ENCODE peak calls at places on chromosomes 4 and X, in seven cellular contexts. H, I, N, P, M, V and L are unnamed samples.

GRCh38 chrX:100341111-100341510 is 69.0 kb downstream of the PCDH19 start:
- DNase-seq in H (no peak), I (no peak), N (no peak), P (no peak), M (no peak), V (no peak), L (no peak)

GRCh38 chr4:140188975-140189374 is 35.0 kb upstream of the MAML3 start:
- DNase-seq in H (no peak), I (peak), N (no peak), P (no peak), M (no peak), V (peak), L (no peak)

GRCh38 chrX:34656467-34656841 is 631 bp downstream of the TMEM47 start:
- DNase-seq in H (no peak), I (no peak), N (peak), P (no peak), M (peak), V (peak), L (no peak)

GRCh38 chr4:128979934-128980333 is 113.4 kb downstream of the SCLT1 start:
- DNase-seq in H (no peak), I (peak), N (no peak), P (no peak), M (no peak), V (peak), L (no peak)

GRCh38 chrX:30262763-30263162 is 15.8 kb downstream of the MAGEB1 start:
- DNase-seq in H (no peak), I (no peak), N (no peak), P (no peak), M (no peak), V (no peak), L (no peak)

GRCh38 chr4:40306991-40307390 is 28.1 kb upstream of the CHRNA9 start:
- DNase-seq in H (no peak), I (no peak), N (no peak), P (no peak), M (no peak), V (no peak), L (no peak)

GRCh38 chrX:96311366-96311765 is 373.3 kb upstream of the DIAPH2 start:
- DNase-seq in H (no peak), I (no peak), N (no peak), P (no peak), M (peak), V (no peak), L (no peak)

GRCh38 chr4:177596035-177596434 is 153.8 kb upstream of the AGA start:
- DNase-seq in H (no peak), I (peak), N (peak), P (peak), M (peak), V (peak), L (peak)

GRCh38 chr4:55355555-55355954 is 9.5 kb downstream of the SRD5A3 start:
- DNase-seq in H (no peak), I (no peak), N (no peak), P (no peak), M (no peak), V (no peak), L (peak)

GRCh38 chrX:9310596-9310995 is 154.3 kb upstream of the TBL1X start:
- DNase-seq in H (no peak), I (peak), N (no peak), P (no peak), M (no peak), V (peak), L (no peak)

GRCh38 chr4:168784786-168785461 is 225.1 kb downstream of the CBR4 start:
- DNase-seq in H (peak), I (no peak), N (no peak), P (no peak), M (peak), V (no peak), L (no peak)

GRCh38 chr4:792729-793108 is 33.2 kb downstream of the CPLX1 start:
- DNase-seq in H (no peak), I (no peak), N (no peak), P (no peak), M (no peak), V (no peak), L (no peak)

DNA sequence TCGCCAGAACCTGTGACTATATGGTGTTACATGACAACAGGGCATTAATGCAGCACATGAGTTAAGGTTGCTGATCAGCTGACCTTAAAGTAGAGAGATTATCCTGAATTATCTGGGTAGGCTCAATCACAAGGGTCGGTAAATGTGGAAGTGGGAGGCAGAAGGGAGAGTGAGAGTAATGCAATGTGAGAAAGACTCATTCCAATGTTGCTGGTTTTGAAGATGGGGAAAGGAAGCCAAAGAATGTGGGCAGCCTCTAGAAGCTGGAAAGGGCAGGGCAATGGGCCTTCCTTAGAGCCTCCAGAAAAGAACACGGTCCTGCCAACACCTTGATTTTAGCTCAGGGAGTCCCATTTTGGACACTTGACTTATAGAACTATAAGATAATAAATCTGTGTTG is 67.4 kb downstream of the STX18 start:
- DNase-seq in H (no peak), I (no peak), N (no peak), P (no peak), M (no peak), V (no peak), L (no peak)
- H3K23ac ChIP-seq in H (no peak), I (no peak), N (no peak), P (peak), M (no peak), V (no peak), L (no peak)

DNA sequence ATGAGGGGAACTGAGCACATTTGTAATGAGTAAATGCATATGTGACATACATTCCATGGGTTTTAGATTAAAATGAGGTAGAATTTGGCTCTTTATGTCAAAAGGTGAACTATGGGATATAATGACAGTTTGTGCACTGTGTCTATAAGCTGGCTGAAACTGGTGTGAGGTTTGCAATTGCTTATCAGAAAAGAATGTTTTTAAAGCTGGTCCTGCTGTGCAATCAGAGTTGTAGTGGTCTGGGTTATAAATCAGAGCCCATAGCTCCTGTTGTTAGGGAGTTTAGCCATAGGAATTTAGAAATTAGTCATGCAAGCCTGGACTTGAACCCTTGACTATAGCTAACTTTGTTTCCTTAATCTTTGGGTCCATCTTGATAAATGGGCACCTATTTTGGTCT is 23.1 kb upstream of the GATB start:
- DNase-seq in H (no peak), I (no peak), N (no peak), P (no peak), M (no peak), V (no peak), L (no peak)
- H3K23ac ChIP-seq in H (no peak), I (no peak), N (no peak), P (no peak), M (no peak), V (no peak), L (no peak)

GRCh38 chr4:189062047-189062820 is 878.4 kb upstream of the FRG1 start:
- DNase-seq in H (no peak), I (no peak), N (no peak), P (no peak), M (peak), V (no peak), L (no peak)
- H3K23ac ChIP-seq in H (no peak), I (no peak), N (no peak), P (no peak), M (no peak), V (no peak), L (no peak)

GRCh38 chr4:150717952-150718351 is 136.0 kb downstream of the MAB21L2 start:
- DNase-seq in H (no peak), I (no peak), N (no peak), P (no peak), M (no peak), V (no peak), L (no peak)

GRCh38 chr4:150710770-150711375 is 128.9 kb downstream of the MAB21L2 start:
- DNase-seq in H (no peak), I (no peak), N (no peak), P (no peak), M (no peak), V (no peak), L (no peak)

GRCh38 chr4:150713251-150713650 is 131.3 kb downstream of the MAB21L2 start:
- DNase-seq in H (no peak), I (no peak), N (no peak), P (no peak), M (no peak), V (no peak), L (no peak)

DNA sequence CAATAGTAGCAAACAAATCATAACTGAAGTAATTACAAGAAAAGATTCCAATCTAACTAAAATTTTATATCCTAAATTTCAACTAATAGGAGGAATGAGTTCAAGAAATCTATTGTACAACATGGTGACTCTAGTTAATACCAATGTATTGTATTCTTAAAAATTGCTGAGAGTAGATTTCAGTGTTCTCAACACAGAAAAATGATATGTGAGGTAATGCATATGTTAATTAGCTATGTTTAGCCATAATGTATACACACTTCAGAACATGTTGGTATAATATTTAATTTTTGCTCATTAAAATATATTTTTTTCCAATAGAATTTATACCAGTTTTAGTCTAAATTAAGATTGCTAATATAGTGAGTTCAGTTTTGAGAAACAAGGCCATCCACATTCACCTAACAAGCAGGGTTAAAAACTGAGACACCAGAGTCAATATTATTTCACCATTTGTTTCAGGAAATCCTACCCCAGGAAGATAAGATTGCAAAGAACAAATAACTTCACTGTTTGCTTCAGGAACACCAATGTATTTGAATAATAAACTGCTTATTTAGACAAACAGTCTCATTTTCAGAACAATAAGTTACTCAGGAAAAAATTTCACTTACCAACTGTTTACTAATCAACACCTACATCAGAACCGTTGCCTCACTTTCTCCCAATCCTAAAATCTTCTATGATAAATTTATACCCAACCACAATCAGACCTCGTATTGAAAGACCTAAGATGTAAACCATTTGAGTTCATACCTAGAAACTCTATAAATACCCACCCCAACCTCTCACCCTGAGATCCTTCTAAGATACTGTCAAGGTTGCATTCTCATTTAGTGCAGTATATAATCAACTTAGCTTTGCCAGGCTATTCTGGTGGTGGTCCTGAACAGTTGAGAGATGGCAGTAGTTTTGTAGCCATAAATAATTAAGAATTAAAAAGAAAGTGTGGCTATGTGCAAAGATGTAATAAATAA is 132.8 kb downstream of the MAB21L2 start:
- DNase-seq in H (no peak), I (no peak), N (no peak), P (no peak), M (no peak), V (no peak), L (no peak)
- H3K23ac ChIP-seq in H (no peak), I (no peak), N (no peak), P (no peak), M (no peak), V (no peak), L (no peak)

DNA sequence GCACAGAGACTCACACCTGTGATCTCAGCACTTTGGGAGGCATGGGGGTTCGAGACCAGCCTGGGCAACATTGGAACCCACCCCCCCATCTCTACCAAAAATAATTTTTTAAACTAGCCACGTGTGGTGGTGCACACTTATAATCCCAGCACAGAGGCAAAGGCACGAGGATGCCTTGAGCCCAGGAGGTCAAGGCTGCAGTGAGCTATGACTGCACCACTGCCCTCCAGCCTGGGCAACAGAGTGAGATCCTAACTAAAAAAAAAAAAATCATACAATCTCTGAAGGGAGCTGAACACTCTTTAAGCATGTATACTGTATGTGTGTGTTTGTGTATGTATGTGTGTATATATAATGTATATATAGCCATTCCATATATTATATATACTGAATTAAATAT is 2.5 kb upstream of the PRKX start:
- DNase-seq in H (no peak), I (no peak), N (no peak), P (no peak), M (no peak), V (no peak), L (no peak)
- H3K23ac ChIP-seq in H (no peak), I (no peak), N (no peak), P (no peak), M (no peak), V (no peak), L (no peak)

GRCh38 chr4:2981256-2981804 is 18.0 kb downstream of the GRK4 start:
- DNase-seq in H (no peak), I (no peak), N (no peak), P (no peak), M (peak), V (no peak), L (no peak)

GRCh38 chr4:2977116-2978097 is 14.0 kb downstream of the GRK4 start:
- DNase-seq in H (no peak), I (peak), N (no peak), P (peak), M (peak), V (peak), L (no peak)

DNA sequence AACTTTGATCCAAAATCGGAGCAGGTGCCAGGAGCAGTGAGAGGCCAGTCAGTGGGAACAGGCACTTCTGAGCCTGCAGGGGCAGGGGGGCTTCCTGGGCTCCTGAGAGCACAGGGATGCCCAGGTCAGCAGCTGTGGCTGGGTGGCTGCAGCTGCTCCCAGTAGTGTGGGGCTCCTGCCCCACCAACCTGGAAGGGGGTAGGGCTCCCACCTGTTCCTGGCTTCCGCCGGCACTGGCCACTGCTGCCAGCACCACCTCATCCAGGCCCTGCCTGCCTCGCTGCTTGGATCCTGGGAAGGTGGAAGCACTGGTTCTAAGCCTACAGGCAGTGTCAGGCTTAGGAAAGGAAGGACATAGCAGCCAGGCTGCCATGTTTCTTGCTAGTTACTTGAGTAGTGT is 18.6 kb downstream of the GRK4 start:
- DNase-seq in H (no peak), I (no peak), N (no peak), P (no peak), M (no peak), V (no peak), L (no peak)
- H3K23ac ChIP-seq in H (peak), I (no peak), N (no peak), P (no peak), M (no peak), V (no peak), L (no peak)

GRCh38 chr4:39304651-39305050 is 61.5 kb downstream of the RFC1 start:
- DNase-seq in H (no peak), I (no peak), N (no peak), P (peak), M (no peak), V (no peak), L (no peak)

GRCh38 chr4:39305902-39306677 is 60.1 kb downstream of the RFC1 start:
- DNase-seq in H (no peak), I (no peak), N (no peak), P (no peak), M (no peak), V (no peak), L (no peak)

GRCh38 chr4:39308576-39308975 is 57.6 kb downstream of the RFC1 start:
- DNase-seq in H (no peak), I (no peak), N (no peak), P (no peak), M (no peak), V (no peak), L (no peak)

GRCh38 chr4:39303871-39304270 is 62.3 kb downstream of the RFC1 start:
- DNase-seq in H (no peak), I (no peak), N (no peak), P (peak), M (no peak), V (no peak), L (no peak)

GRCh38 chr4:39302901-39303300 is 63.3 kb downstream of the RFC1 start:
- DNase-seq in H (no peak), I (no peak), N (no peak), P (peak), M (no peak), V (no peak), L (no peak)
- H3K23ac ChIP-seq in H (no peak), I (no peak), N (no peak), P (no peak), M (no peak), V (no peak), L (no peak)

DNA sequence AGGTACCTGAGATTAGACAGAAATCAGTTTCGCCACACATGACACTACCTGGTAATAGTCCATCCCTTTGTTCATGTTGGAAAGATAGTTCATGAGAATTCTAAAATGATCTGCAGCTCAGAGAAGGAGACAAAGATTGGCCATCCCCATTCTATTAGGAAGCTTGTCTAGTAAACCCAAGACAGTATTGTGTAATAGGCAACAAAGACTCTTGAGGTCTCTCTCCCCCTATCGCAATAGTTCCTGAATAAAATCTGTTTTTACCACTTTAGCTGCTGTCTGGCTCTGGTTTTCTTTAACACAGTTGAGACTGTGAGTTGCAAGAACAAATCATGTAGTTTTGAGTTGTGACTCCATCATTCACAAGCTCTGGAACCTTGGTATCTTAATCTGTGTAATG is 14.8 kb upstream of the BBS7 start:
- DNase-seq in H (no peak), I (no peak), N (no peak), P (no peak), M (no peak), V (no peak), L (no peak)
- H3K23ac ChIP-seq in H (no peak), I (no peak), N (no peak), P (no peak), M (no peak), V (no peak), L (no peak)